ENCODE peak calls at places on chromosomes 2 and 18, in eight cellular contexts. P, H, Z, Y, W, X, T and J are unnamed samples. For H3K9me3, the result is how much of the 10 kb centered on the place peaks cover.

GRCh38 chr2:28753043-28753683 is 1.5 kb downstream of the PPP1CB start:
- DNase-seq in P (peak), H (peak), Z (peak), Y (peak), W (peak), X (peak), T (no peak), J (no peak)

GRCh38 chr2:229714736-229715541 is 584 bp upstream of the DNER start:
- DNase-seq in P (peak), H (no peak), Z (no peak), Y (peak), W (peak), X (no peak), T (peak), J (no peak)

GRCh38 chr2:84991404-84992151 is 20.6 kb downstream of the KCMF1 start:
- DNase-seq in P (no peak), H (no peak), Z (no peak), Y (no peak), W (peak), X (peak), T (no peak), J (no peak)

GRCh38 chr18:56475250-56475649 is 163.1 kb downstream of the TXNL1 start:
- DNase-seq in P (no peak), H (no peak), Z (no peak), Y (no peak), W (peak), X (no peak), T (no peak), J (no peak)

GRCh38 chr2:61970807-61971556 is 65.5 kb downstream of the COMMD1 start:
- DNase-seq in P (no peak), H (no peak), Z (peak), Y (no peak), W (no peak), X (no peak), T (no peak), J (no peak)

GRCh38 chr18:3594760-3595241 is 144.8 kb downstream of the TGIF1 start:
- DNase-seq in P (peak), H (no peak), Z (peak), Y (peak), W (peak), X (no peak), T (no peak), J (no peak)

GRCh38 chr2:60882971-60883753 is 1.8 kb downstream of the REL start:
- DNase-seq in P (no peak), H (no peak), Z (no peak), Y (no peak), W (peak), X (no peak), T (no peak), J (peak)

GRCh38 chr18:2515408-2515807 is 55.9 kb downstream of the METTL4 start:
- DNase-seq in P (no peak), H (no peak), Z (no peak), Y (no peak), W (peak), X (peak), T (no peak), J (no peak)

GRCh38 chr18:79784071-79784913 is 13.4 kb upstream of the KCNG2 start:
- DNase-seq in P (no peak), H (peak), Z (no peak), Y (no peak), W (no peak), X (no peak), T (peak), J (no peak)

GRCh38 chr2:23453936-23454460 is 69.0 kb downstream of the KLHL29 start:
- DNase-seq in P (no peak), H (no peak), Z (no peak), Y (no peak), W (no peak), X (no peak), T (no peak), J (no peak)

GRCh38 chr2:202588647-202589581 is 45.9 kb upstream of the FAM117B start:
- DNase-seq in P (peak), H (peak), Z (peak), Y (peak), W (peak), X (peak), T (peak), J (peak)

GRCh38 chr2:215572341-215572848 is 136.5 kb upstream of the FN1 start:
- DNase-seq in P (no peak), H (no peak), Z (no peak), Y (no peak), W (no peak), X (no peak), T (no peak), J (no peak)

GRCh38 chr2:33298233-33298632 is 178.2 kb upstream of the RASGRP3 start:
- DNase-seq in P (no peak), H (no peak), Z (no peak), Y (no peak), W (peak), X (no peak), T (no peak), J (no peak)

GRCh38 chr2:127397568-127398238 is 9.9 kb upstream of the MAP3K2 start:
- DNase-seq in P (no peak), H (no peak), Z (no peak), Y (no peak), W (no peak), X (no peak), T (peak), J (no peak)

GRCh38 chr2:131584380-131584779 is 56.7 kb downstream of the CCDC74A start:
- DNase-seq in P (no peak), H (no peak), Z (no peak), Y (no peak), W (no peak), X (no peak), T (no peak), J (no peak)

GRCh38 chr2:1492696-1493095 is 79.4 kb downstream of the TPO start:
- DNase-seq in P (no peak), H (no peak), Z (no peak), Y (no peak), W (no peak), X (no peak), T (no peak), J (no peak)

GRCh38 chr2:191376981-191377629 is 131.9 kb downstream of the MYO1B start:
- DNase-seq in P (peak), H (no peak), Z (peak), Y (peak), W (peak), X (peak), T (peak), J (no peak)

GRCh38 chr2:146317959-146318358 is 1526.9 kb upstream of the ACVR2A start:
- DNase-seq in P (no peak), H (no peak), Z (no peak), Y (no peak), W (no peak), X (peak), T (no peak), J (no peak)

GRCh38 chr2:8575810-8576423 is 105.9 kb upstream of the ID2 start:
- DNase-seq in P (no peak), H (no peak), Z (no peak), Y (peak), W (no peak), X (no peak), T (peak), J (no peak)

GRCh38 chr18:2083691-2084090 is 487.6 kb downstream of the METTL4 start:
- DNase-seq in P (no peak), H (no peak), Z (no peak), Y (no peak), W (peak), X (no peak), T (no peak), J (no peak)

GRCh38 chr2:66899109-66899508 is 464.2 kb downstream of the MEIS1 start:
- DNase-seq in P (no peak), H (no peak), Z (no peak), Y (no peak), W (no peak), X (no peak), T (no peak), J (no peak)

GRCh38 chr2:66897676-66898280 is 462.9 kb downstream of the MEIS1 start:
- DNase-seq in P (no peak), H (no peak), Z (no peak), Y (no peak), W (no peak), X (no peak), T (no peak), J (no peak)

GRCh38 chr2:66899648-66900047 is 464.7 kb downstream of the MEIS1 start:
- DNase-seq in P (no peak), H (no peak), Z (no peak), Y (no peak), W (no peak), X (peak), T (no peak), J (no peak)

GRCh38 chr2:66901344-66901743 is 466.4 kb downstream of the MEIS1 start:
- DNase-seq in P (no peak), H (no peak), Z (no peak), Y (no peak), W (no peak), X (no peak), T (no peak), J (no peak)

GRCh38 chr2:66903126-66903654 is 468.3 kb downstream of the MEIS1 start:
- DNase-seq in P (no peak), H (no peak), Z (no peak), Y (no peak), W (no peak), X (no peak), T (no peak), J (no peak)
- H3K9me3 ChIP-seq in P (under half), H (under half), Z (under half), Y (under half), W (under half), X (under half), T (under half), J (under half)

GRCh38 chr2:108820439-108820838 is 33.9 kb downstream of the CCDC138 start:
- DNase-seq in P (no peak), H (no peak), Z (no peak), Y (no peak), W (no peak), X (no peak), T (no peak), J (no peak)
- H3K9me3 ChIP-seq in P (under half), H (under half), Z (under half), Y (under half), W (under half), X (under half), T (under half), J (under half)

GRCh38 chr18:71001597-71001996 is 712.8 kb downstream of the SOCS6 start:
- DNase-seq in P (no peak), H (no peak), Z (no peak), Y (no peak), W (no peak), X (no peak), T (no peak), J (no peak)
- H3K9me3 ChIP-seq in P (under half), H (under half), Z (under half), Y (under half), W (under half), X (under half), T (under half), J (under half)

GRCh38 chr2:6846967-6847695 is 18.6 kb downstream of the CMPK2 start:
- DNase-seq in P (no peak), H (no peak), Z (no peak), Y (no peak), W (peak), X (no peak), T (no peak), J (no peak)

GRCh38 chr2:6845312-6845711 is 20.4 kb downstream of the CMPK2 start:
- DNase-seq in P (no peak), H (no peak), Z (no peak), Y (no peak), W (peak), X (no peak), T (no peak), J (no peak)

GRCh38 chr2:6841537-6842287 is 24.0 kb downstream of the CMPK2 start:
- DNase-seq in P (no peak), H (no peak), Z (no peak), Y (no peak), W (no peak), X (no peak), T (no peak), J (no peak)

GRCh38 chr2:6845903-6846302 is 19.8 kb downstream of the CMPK2 start:
- DNase-seq in P (no peak), H (no peak), Z (no peak), Y (no peak), W (no peak), X (no peak), T (no peak), J (no peak)

DNA sequence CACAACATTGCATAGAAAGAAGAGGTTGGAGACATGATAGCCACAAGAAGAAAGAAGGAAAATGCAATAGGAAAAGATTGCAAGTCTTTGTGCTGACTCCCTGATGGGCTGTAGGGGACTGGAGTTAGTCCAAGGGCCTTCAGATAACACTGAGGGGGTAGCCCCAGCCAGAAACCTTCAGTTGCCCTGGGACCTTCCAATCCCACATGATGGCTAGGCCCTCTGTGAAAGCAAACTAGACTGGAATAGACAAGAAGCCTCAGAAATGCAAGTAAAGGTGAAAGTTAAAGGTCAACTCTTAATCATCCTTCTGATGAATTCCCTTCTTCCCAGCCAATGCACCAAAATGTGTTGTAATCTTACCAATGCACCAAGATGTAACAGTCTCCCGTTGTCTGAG is 19.2 kb downstream of the CMPK2 start:
- DNase-seq in P (no peak), H (no peak), Z (no peak), Y (no peak), W (no peak), X (no peak), T (no peak), J (no peak)
- H3K9me3 ChIP-seq in P (half or more), H (under half), Z (half or more), Y (under half), W (under half), X (under half), T (under half), J (under half)